ENCODE peak calls at places on chromosome 18, in seven cellular contexts. One of them, this sample, is unnamed.
A peak's percentile ranks its signal among the peaks of the same experiment; 100 is the strongest.

GRCh38 chr18:44736664-44737063 is 56.0 kb downstream of the SETBP1 start:
- DNase-seq in RWPE2: no peak
- DNase-seq in fibroblast of lung: no peak
- DNase-seq in amniotic stem cell: no peak
- DNase-seq in NCI-H2081 treated with DMSO at 0.1 percent for 48 hours: no peak
- DNase-seq in NCI-H460: peak; percentile 0
- DNase-seq in endothelial cell: no peak
- DNase-seq in this sample: no peak

GRCh38 chr18:10320848-10321247 is 133.6 kb upstream of the APCDD1 start:
- DNase-seq in RWPE2: no peak
- DNase-seq in fibroblast of lung: peak; percentile 92
- DNase-seq in amniotic stem cell: no peak
- DNase-seq in NCI-H2081 treated with DMSO at 0.1 percent for 48 hours: no peak
- DNase-seq in NCI-H460: no peak
- DNase-seq in endothelial cell: no peak
- DNase-seq in this sample: peak; percentile 50

GRCh38 chr18:950882-951539 is 46.3 kb downstream of the ADCYAP1 start:
- DNase-seq in RWPE2: no peak
- DNase-seq in fibroblast of lung: peak; percentile 15
- DNase-seq in amniotic stem cell: no peak
- DNase-seq in NCI-H2081 treated with DMSO at 0.1 percent for 48 hours: no peak
- DNase-seq in NCI-H460: no peak
- DNase-seq in endothelial cell: no peak
- DNase-seq in this sample: no peak

GRCh38 chr18:46794607-46795006 is 37.8 kb upstream of the ST8SIA5 start:
- DNase-seq in RWPE2: no peak
- DNase-seq in fibroblast of lung: no peak
- DNase-seq in amniotic stem cell: no peak
- DNase-seq in NCI-H2081 treated with DMSO at 0.1 percent for 48 hours: no peak
- DNase-seq in NCI-H460: no peak
- DNase-seq in endothelial cell: no peak
- DNase-seq in this sample: no peak

GRCh38 chr18:75408554-75409506 is 18.7 kb downstream of the SMIM21 start:
- DNase-seq in RWPE2: peak; percentile 87
- DNase-seq in fibroblast of lung: peak; percentile 99
- DNase-seq in amniotic stem cell: peak; percentile 83
- DNase-seq in NCI-H2081 treated with DMSO at 0.1 percent for 48 hours: no peak
- DNase-seq in NCI-H460: peak; percentile 26
- DNase-seq in endothelial cell: no peak
- DNase-seq in this sample: peak; percentile 97

GRCh38 chr18:58402247-58402646 is 226.6 kb downstream of the ALPK2 start:
- DNase-seq in RWPE2: no peak
- DNase-seq in fibroblast of lung: peak; percentile 87
- DNase-seq in amniotic stem cell: peak; percentile 32
- DNase-seq in NCI-H2081 treated with DMSO at 0.1 percent for 48 hours: no peak
- DNase-seq in NCI-H460: no peak
- DNase-seq in endothelial cell: no peak
- DNase-seq in this sample: peak; percentile 76

GRCh38 chr18:39701839-39702238 is 2136.2 kb upstream of the CELF4 start:
- DNase-seq in RWPE2: no peak
- DNase-seq in fibroblast of lung: peak; percentile 56
- DNase-seq in amniotic stem cell: no peak
- DNase-seq in NCI-H2081 treated with DMSO at 0.1 percent for 48 hours: no peak
- DNase-seq in NCI-H460: no peak
- DNase-seq in endothelial cell: no peak
- DNase-seq in this sample: no peak

GRCh38 chr18:34122724-34123334 is 101.9 kb downstream of the NOL4 start:
- DNase-seq in RWPE2: no peak
- DNase-seq in fibroblast of lung: peak; percentile 56
- DNase-seq in amniotic stem cell: peak; percentile 8
- DNase-seq in NCI-H2081 treated with DMSO at 0.1 percent for 48 hours: peak; percentile 60
- DNase-seq in NCI-H460: peak; percentile 52
- DNase-seq in endothelial cell: peak; percentile 24
- DNase-seq in this sample: peak; percentile 50

GRCh38 chr18:68566991-68567390 is 147.9 kb downstream of the TMX3 start:
- DNase-seq in RWPE2: no peak
- DNase-seq in fibroblast of lung: no peak
- DNase-seq in amniotic stem cell: no peak
- DNase-seq in NCI-H2081 treated with DMSO at 0.1 percent for 48 hours: no peak
- DNase-seq in NCI-H460: no peak
- DNase-seq in endothelial cell: no peak
- DNase-seq in this sample: no peak

GRCh38 chr18:55982992-55983391 is 395.0 kb upstream of the TCF4 start:
- DNase-seq in RWPE2: no peak
- DNase-seq in fibroblast of lung: peak; percentile 52
- DNase-seq in amniotic stem cell: no peak
- DNase-seq in NCI-H2081 treated with DMSO at 0.1 percent for 48 hours: no peak
- DNase-seq in NCI-H460: no peak
- DNase-seq in endothelial cell: no peak
- DNase-seq in this sample: peak; percentile 47

GRCh38 chr18:5527603-5528002 is 16.2 kb downstream of the EPB41L3 start:
- DNase-seq in RWPE2: no peak
- DNase-seq in fibroblast of lung: peak; percentile 89
- DNase-seq in amniotic stem cell: peak; percentile 90
- DNase-seq in NCI-H2081 treated with DMSO at 0.1 percent for 48 hours: no peak
- DNase-seq in NCI-H460: peak; percentile 56
- DNase-seq in endothelial cell: no peak
- DNase-seq in this sample: no peak

GRCh38 chr18:3067213-3068118 is 54.5 kb upstream of the LPIN2 start:
- DNase-seq in RWPE2: no peak
- DNase-seq in fibroblast of lung: no peak
- DNase-seq in amniotic stem cell: no peak
- DNase-seq in NCI-H2081 treated with DMSO at 0.1 percent for 48 hours: no peak
- DNase-seq in NCI-H460: no peak
- DNase-seq in endothelial cell: no peak
- DNase-seq in this sample: no peak

GRCh38 chr18:23398401-23398800 is 54.7 kb upstream of the RIOK3 start:
- DNase-seq in RWPE2: no peak
- DNase-seq in fibroblast of lung: peak; percentile 21
- DNase-seq in amniotic stem cell: no peak
- DNase-seq in NCI-H2081 treated with DMSO at 0.1 percent for 48 hours: no peak
- DNase-seq in NCI-H460: no peak
- DNase-seq in endothelial cell: no peak
- DNase-seq in this sample: no peak

GRCh38 chr18:54983041-54983686 is 23.9 kb upstream of the CCDC68 start:
- DNase-seq in RWPE2: no peak
- DNase-seq in fibroblast of lung: peak; percentile 68
- DNase-seq in amniotic stem cell: peak; percentile 52
- DNase-seq in NCI-H2081 treated with DMSO at 0.1 percent for 48 hours: peak; percentile 2
- DNase-seq in NCI-H460: peak; percentile 69
- DNase-seq in endothelial cell: no peak
- DNase-seq in this sample: peak; percentile 73

GRCh38 chr18:10285283-10285640 is 169.2 kb upstream of the APCDD1 start:
- DNase-seq in RWPE2: no peak
- DNase-seq in fibroblast of lung: no peak
- DNase-seq in amniotic stem cell: no peak
- DNase-seq in NCI-H2081 treated with DMSO at 0.1 percent for 48 hours: no peak
- DNase-seq in NCI-H460: no peak
- DNase-seq in endothelial cell: no peak
- DNase-seq in this sample: no peak

GRCh38 chr18:63832470-63832869 is 55.0 kb upstream of the SERPINB2 start:
- DNase-seq in RWPE2: no peak
- DNase-seq in fibroblast of lung: peak; percentile 81
- DNase-seq in amniotic stem cell: peak; percentile 62
- DNase-seq in NCI-H2081 treated with DMSO at 0.1 percent for 48 hours: no peak
- DNase-seq in NCI-H460: no peak
- DNase-seq in endothelial cell: no peak
- DNase-seq in this sample: no peak

GRCh38 chr18:12062974-12063373 is 30.7 kb upstream of the ANKRD62 start:
- DNase-seq in RWPE2: no peak
- DNase-seq in fibroblast of lung: no peak
- DNase-seq in amniotic stem cell: no peak
- DNase-seq in NCI-H2081 treated with DMSO at 0.1 percent for 48 hours: no peak
- DNase-seq in NCI-H460: no peak
- DNase-seq in endothelial cell: no peak
- DNase-seq in this sample: no peak

GRCh38 chr18:44133483-44133882 is 547.2 kb upstream of the SETBP1 start:
- DNase-seq in RWPE2: no peak
- DNase-seq in fibroblast of lung: peak; percentile 71
- DNase-seq in amniotic stem cell: no peak
- DNase-seq in NCI-H2081 treated with DMSO at 0.1 percent for 48 hours: no peak
- DNase-seq in NCI-H460: no peak
- DNase-seq in endothelial cell: no peak
- DNase-seq in this sample: no peak

GRCh38 chr18:62384610-62385097 is 59.5 kb downstream of the TNFRSF11A start:
- DNase-seq in RWPE2: no peak
- DNase-seq in fibroblast of lung: peak; percentile 11
- DNase-seq in amniotic stem cell: no peak
- DNase-seq in NCI-H2081 treated with DMSO at 0.1 percent for 48 hours: no peak
- DNase-seq in NCI-H460: peak; percentile 22
- DNase-seq in endothelial cell: no peak
- DNase-seq in this sample: no peak

GRCh38 chr18:60060026-60060425 is 160.2 kb downstream of the PMAIP1 start:
- DNase-seq in RWPE2: no peak
- DNase-seq in fibroblast of lung: peak; percentile 4
- DNase-seq in amniotic stem cell: no peak
- DNase-seq in NCI-H2081 treated with DMSO at 0.1 percent for 48 hours: no peak
- DNase-seq in NCI-H460: no peak
- DNase-seq in endothelial cell: no peak
- DNase-seq in this sample: no peak

GRCh38 chr18:48943333-48943732 is 7.4 kb downstream of the SMAD7 start:
- DNase-seq in RWPE2: no peak
- DNase-seq in fibroblast of lung: no peak
- DNase-seq in amniotic stem cell: no peak
- DNase-seq in NCI-H2081 treated with DMSO at 0.1 percent for 48 hours: no peak
- DNase-seq in NCI-H460: no peak
- DNase-seq in endothelial cell: no peak
- DNase-seq in this sample: no peak